ENCODE peak calls at places on chromosome 17, in seven cellular contexts. C, L, U, D, E, B and Z are unnamed samples.

GRCh38 chr17:74521701-74522201 is 9.5 kb downstream of the CD300LB start:
- DNase-seq in C (no peak), L (no peak), U (peak), D (no peak), E (peak), B (no peak), Z (no peak)

GRCh38 chr17:4715071-4715749 is 4.8 kb downstream of the ARRB2 start:
- DNase-seq in C (no peak), L (no peak), U (no peak), D (no peak), E (no peak), B (no peak), Z (no peak)

GRCh38 chr17:1001640-1002411 is 4.9 kb downstream of the TIMM22 start:
- DNase-seq in C (no peak), L (peak), U (peak), D (no peak), E (no peak), B (no peak), Z (peak)

GRCh38 chr17:73882590-73882989 is 238.3 kb upstream of the SDK2 start:
- DNase-seq in C (no peak), L (no peak), U (no peak), D (no peak), E (no peak), B (no peak), Z (no peak)

GRCh38 chr17:44219126-44219635 is 294 bp downstream of the UBTF start:
- DNase-seq in C (no peak), L (peak), U (peak), D (peak), E (no peak), B (peak), Z (peak)

GRCh38 chr17:29835438-29836351 is 94.3 kb downstream of the SSH2 start:
- DNase-seq in C (no peak), L (peak), U (no peak), D (no peak), E (no peak), B (no peak), Z (no peak)

GRCh38 chr17:29595107-29595942 is 2.4 kb downstream of the ANKRD13B start:
- DNase-seq in C (no peak), L (peak), U (no peak), D (peak), E (no peak), B (no peak), Z (no peak)

GRCh38 chr17:45144199-45145034 is 3.9 kb upstream of the HEXIM1 start:
- DNase-seq in C (no peak), L (no peak), U (peak), D (no peak), E (no peak), B (no peak), Z (no peak)

GRCh38 chr17:37527249-37527851 is 37.7 kb downstream of the DUSP14 start:
- DNase-seq in C (no peak), L (peak), U (no peak), D (no peak), E (no peak), B (peak), Z (peak)

GRCh38 chr17:75352079-75352569 is 53.4 kb downstream of the GRB2 start:
- DNase-seq in C (no peak), L (peak), U (no peak), D (peak), E (no peak), B (peak), Z (no peak)

GRCh38 chr17:14760212-14760611 is 459.3 kb downstream of the HS3ST3B1 start:
- DNase-seq in C (no peak), L (no peak), U (no peak), D (no peak), E (no peak), B (no peak), Z (no peak)

GRCh38 chr17:58677204-58677880 is 14.5 kb downstream of the TEX14 start:
- DNase-seq in C (no peak), L (peak), U (no peak), D (no peak), E (no peak), B (no peak), Z (no peak)

GRCh38 chr17:74864866-74865395 is 5.2 kb upstream of the GRIN2C start:
- DNase-seq in C (peak), L (peak), U (peak), D (peak), E (peak), B (peak), Z (peak)

GRCh38 chr17:74393323-74393942 is 26.1 kb downstream of the GPR142 start:
- DNase-seq in C (no peak), L (no peak), U (no peak), D (no peak), E (no peak), B (no peak), Z (no peak)

GRCh38 chr17:42659079-42659931 is at the start of gene TUBG2:
- DNase-seq in C (peak), L (peak), U (peak), D (peak), E (peak), B (peak), Z (peak)

GRCh38 chr17:78433780-78434335 is 55.4 kb downstream of the PGS1 start:
- DNase-seq in C (no peak), L (no peak), U (no peak), D (no peak), E (no peak), B (no peak), Z (no peak)

GRCh38 chr17:75909051-75909811 is 4.5 kb upstream of the MRPL38 start:
- DNase-seq in C (no peak), L (no peak), U (no peak), D (no peak), E (no peak), B (no peak), Z (no peak)

GRCh38 chr17:69358688-69359596 is 32.0 kb upstream of the ABCA5 start:
- DNase-seq in C (no peak), L (peak), U (no peak), D (peak), E (no peak), B (no peak), Z (no peak)

GRCh38 chr17:1025733-1026598 is 29.0 kb downstream of the TIMM22 start:
- DNase-seq in C (no peak), L (peak), U (no peak), D (no peak), E (no peak), B (no peak), Z (no peak)

GRCh38 chr17:83175551-83176271 is 96.3 kb downstream of the METRNL start:
- DNase-seq in C (no peak), L (no peak), U (no peak), D (peak), E (peak), B (no peak), Z (no peak)

GRCh38 chr17:69810326-69811035 is 264.5 kb upstream of the KCNJ16 start:
- DNase-seq in C (no peak), L (no peak), U (no peak), D (no peak), E (no peak), B (peak), Z (no peak)

GRCh38 chr17:29726721-29727252 is 104.1 kb upstream of the CORO6 start:
- DNase-seq in C (no peak), L (peak), U (no peak), D (no peak), E (no peak), B (no peak), Z (peak)

GRCh38 chr17:58277107-58277506 is 3.6 kb downstream of the MPO start:
- DNase-seq in C (no peak), L (peak), U (no peak), D (no peak), E (peak), B (no peak), Z (peak)

GRCh38 chr17:15039366-15039765 is 225.8 kb downstream of the PMP22 start:
- DNase-seq in C (no peak), L (no peak), U (no peak), D (no peak), E (no peak), B (peak), Z (no peak)

GRCh38 chr17:3974138-3974687 is 10.0 kb upstream of the ATP2A3 start:
- DNase-seq in C (no peak), L (no peak), U (no peak), D (no peak), E (no peak), B (no peak), Z (no peak)

GRCh38 chr17:48055531-48056245 is 7.5 kb downstream of the NFE2L1 start:
- DNase-seq in C (no peak), L (peak), U (no peak), D (no peak), E (no peak), B (peak), Z (peak)

GRCh38 chr17:18319604-18320256 is 4.6 kb downstream of the SMCR8 start:
- DNase-seq in C (peak), L (peak), U (no peak), D (peak), E (no peak), B (peak), Z (peak)

GRCh38 chr17:3796822-3797170 is 4.2 kb downstream of the ITGAE start:
- DNase-seq in C (no peak), L (no peak), U (no peak), D (no peak), E (no peak), B (no peak), Z (no peak)

GRCh38 chr17:49585422-49586027 is 9.9 kb downstream of the NXPH3 start:
- DNase-seq in C (no peak), L (peak), U (no peak), D (no peak), E (no peak), B (no peak), Z (no peak)

GRCh38 chr17:45841883-45842525 is 2.7 kb upstream of the SPPL2C start:
- DNase-seq in C (no peak), L (peak), U (no peak), D (no peak), E (no peak), B (peak), Z (no peak)

GRCh38 chr17:78375401-78376079 is 2.9 kb upstream of the PGS1 start:
- DNase-seq in C (no peak), L (peak), U (no peak), D (no peak), E (no peak), B (peak), Z (peak)

GRCh38 chr17:57117798-57118197 is 32.8 kb downstream of the AKAP1 start:
- DNase-seq in C (no peak), L (no peak), U (no peak), D (no peak), E (no peak), B (no peak), Z (no peak)

GRCh38 chr17:57124053-57124452 is 39.0 kb downstream of the AKAP1 start:
- DNase-seq in C (no peak), L (no peak), U (no peak), D (no peak), E (no peak), B (no peak), Z (no peak)

GRCh38 chr17:57125406-57125805 is 40.4 kb downstream of the AKAP1 start:
- DNase-seq in C (no peak), L (no peak), U (no peak), D (no peak), E (no peak), B (no peak), Z (no peak)

GRCh38 chr17:57120814-57121213 is 35.8 kb downstream of the AKAP1 start:
- DNase-seq in C (no peak), L (no peak), U (no peak), D (no peak), E (no peak), B (no peak), Z (no peak)

DNA sequence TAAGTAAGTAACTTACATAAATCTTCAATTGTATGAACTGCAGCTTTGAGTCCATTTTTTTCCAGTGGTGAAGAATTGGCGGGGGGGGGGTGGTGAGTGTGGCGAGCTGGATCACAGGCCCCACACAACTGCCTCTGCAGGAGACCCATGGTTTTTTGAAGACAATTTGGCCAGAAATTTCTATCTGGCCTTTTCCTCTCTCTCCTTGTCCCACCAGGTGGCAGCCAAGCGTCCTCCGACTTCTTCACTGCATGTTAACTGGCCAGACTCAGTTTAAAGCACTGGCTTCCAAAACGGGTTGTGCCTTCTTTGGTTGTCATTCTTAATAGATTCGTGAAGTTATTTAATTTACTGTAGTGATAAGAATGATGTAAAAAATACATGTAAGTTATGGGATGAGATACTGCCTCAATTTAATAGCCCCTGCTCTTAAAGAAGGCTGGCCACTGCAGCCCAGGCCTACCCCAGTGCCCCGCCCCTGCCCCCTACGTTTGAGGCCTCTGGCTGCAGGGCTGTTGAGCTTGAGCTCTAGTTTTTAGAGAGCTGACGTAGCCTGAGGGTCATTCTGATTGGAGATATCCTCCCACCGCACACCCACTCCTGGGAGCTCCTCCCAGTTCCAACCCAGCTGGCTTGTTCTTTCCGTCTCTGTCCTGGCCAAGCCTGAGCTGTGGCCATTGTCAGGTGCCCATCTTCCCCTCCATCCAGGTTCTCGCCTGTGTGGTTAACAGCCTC is 36.4 kb downstream of the AKAP1 start:
- DNase-seq in C (peak), L (peak), U (no peak), D (peak), E (no peak), B (no peak), Z (peak)
- TF ChIP-seq CTCF in C (peak), L (peak), U (peak), D (peak), E (peak), B (peak), Z (peak)

DNA sequence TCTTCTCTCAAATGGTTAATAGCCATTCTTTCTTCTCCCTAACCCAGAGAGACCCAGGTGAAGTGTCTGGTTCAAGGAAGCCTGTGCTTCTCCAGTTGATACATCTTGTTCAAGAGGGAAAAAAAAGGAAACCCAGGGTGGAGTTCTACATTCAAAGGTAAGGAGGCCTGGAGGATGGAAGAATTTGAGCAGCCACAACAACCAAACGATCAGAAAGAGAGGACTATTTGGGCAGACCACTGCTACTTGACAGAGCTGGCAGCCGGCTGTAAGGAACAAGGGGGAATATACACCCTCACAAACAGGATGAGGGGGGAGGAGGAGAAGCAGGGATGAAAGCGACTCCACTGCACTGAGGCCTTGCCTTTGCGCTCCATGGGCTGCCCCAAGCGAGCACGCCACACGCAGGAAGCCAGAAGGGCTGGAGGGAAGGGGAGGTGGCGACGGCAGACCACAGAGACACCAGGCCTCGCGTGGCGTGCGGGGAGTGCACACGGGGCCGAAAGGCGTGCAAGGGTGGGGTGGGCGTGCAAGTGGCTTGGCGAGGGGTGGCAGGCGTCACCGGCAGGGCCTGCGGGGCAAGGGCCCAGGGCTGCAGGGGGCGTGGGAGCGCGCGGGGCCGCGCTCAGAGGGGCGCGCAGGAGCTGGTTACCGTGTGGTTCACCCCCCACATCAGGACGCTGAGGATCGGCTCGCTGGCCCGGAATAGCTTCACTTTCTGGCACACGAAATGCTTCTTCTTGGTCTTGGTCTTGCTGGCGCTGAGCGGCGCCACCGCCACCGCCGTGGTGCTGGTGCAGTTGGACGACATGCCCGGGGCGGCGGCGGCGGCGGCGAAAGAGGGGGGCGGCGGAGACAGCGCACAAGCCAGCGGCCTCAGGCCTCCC is 499 bp downstream of the PIP4K2B start:
- DNase-seq in C (peak), L (peak), U (peak), D (no peak), E (peak), B (peak), Z (peak)
- TF ChIP-seq CTCF in C (peak), L (no peak), U (no peak), D (no peak), E (no peak), B (no peak), Z (no peak)

GRCh38 chr17:61411114-61411943 is 11.7 kb downstream of the TBX2 start:
- DNase-seq in C (peak), L (peak), U (peak), D (peak), E (peak), B (peak), Z (peak)
- TF ChIP-seq CTCF in C (no peak), L (peak), U (no peak), D (no peak), E (peak), B (no peak), Z (peak)

DNA sequence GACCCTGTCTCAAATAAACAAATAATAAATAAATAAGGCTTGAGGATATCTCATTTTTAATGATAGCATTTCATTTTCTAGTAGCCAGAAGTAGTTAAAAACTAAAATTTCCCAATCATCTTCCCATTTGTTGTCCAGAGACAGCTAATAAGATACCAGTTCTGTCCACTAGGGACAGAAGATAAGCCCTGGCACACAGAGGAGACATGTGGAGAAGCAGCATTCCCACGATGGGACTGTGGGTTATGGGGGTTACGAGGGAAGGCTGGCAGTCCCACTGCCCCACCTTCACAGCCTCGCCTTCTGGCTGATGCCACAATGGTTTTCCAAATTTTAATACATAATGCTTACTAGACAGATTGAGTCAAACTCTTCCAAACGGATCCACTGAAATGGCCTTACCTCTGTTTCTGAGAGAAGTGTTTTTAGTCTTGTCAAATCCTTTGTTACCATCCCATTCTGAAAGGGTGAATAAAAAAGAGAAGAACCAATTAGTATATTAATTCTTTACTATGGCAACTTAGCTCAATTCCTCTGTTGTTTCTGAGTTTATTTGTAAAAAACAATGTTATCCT is 44.2 kb downstream of the HELZ start:
- DNase-seq in C (no peak), L (peak), U (no peak), D (no peak), E (no peak), B (no peak), Z (no peak)
- TF ChIP-seq CTCF in C (peak), L (peak), U (no peak), D (peak), E (peak), B (peak), Z (peak)

DNA sequence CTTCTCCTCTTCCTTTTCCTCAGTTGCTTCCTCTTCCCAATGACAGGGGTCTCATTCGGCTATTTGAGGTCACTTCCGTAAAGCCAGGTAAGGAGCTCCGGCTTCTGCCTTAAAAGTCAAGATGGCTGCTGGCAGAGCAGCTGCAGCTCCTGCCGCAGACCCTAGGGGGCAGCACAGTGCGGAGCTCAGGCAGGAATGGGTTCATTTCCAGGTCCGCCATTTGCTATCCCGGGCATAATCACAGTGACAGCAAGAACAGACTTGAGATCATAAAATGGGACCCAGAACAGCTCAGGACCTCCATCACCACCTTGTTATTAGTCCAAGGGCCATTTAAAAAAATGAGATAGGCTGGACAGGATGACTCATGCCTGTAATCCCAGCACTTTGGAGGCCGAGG is 199.5 kb downstream of the ZNF18 start:
- DNase-seq in C (no peak), L (no peak), U (no peak), D (no peak), E (no peak), B (no peak), Z (no peak)
- TF ChIP-seq CTCF in C (peak), L (no peak), U (no peak), D (no peak), E (no peak), B (peak), Z (no peak)

GRCh38 chr17:62671553-62671952 is 44.1 kb downstream of the MRC2 start:
- DNase-seq in C (no peak), L (no peak), U (no peak), D (no peak), E (no peak), B (peak), Z (no peak)
- TF ChIP-seq CTCF in C (no peak), L (no peak), U (no peak), D (no peak), E (no peak), B (peak), Z (no peak)

GRCh38 chr17:17171991-17172939 is 33.9 kb downstream of the PLD6 start:
- DNase-seq in C (no peak), L (no peak), U (no peak), D (no peak), E (peak), B (no peak), Z (no peak)

GRCh38 chr17:17170346-17170976 is 35.7 kb downstream of the PLD6 start:
- DNase-seq in C (no peak), L (no peak), U (no peak), D (no peak), E (no peak), B (peak), Z (no peak)

GRCh38 chr17:17172990-17173389 is 33.1 kb downstream of the PLD6 start:
- DNase-seq in C (no peak), L (no peak), U (no peak), D (no peak), E (no peak), B (no peak), Z (no peak)

GRCh38 chr17:17169396-17169795 is 36.7 kb downstream of the PLD6 start:
- DNase-seq in C (no peak), L (no peak), U (no peak), D (no peak), E (no peak), B (no peak), Z (no peak)

DNA sequence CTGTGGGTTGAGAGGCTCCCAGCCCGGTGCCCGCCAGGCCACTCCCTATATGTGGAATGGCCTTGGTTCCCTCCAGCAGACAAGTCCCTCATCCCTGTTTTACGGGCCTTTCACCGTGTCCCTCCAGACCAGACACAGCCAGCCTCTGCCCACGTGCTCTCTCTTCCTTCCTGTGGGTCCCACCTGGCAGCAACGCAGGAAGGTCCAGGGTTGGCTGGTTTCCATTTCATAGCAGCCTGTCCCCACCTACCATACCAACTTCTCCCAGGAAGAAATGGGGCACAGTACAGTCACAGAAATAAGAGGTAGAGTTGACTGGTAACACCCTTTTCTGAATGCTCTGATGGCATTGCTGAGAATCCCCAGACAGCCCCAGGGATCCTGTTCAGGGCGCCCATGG is 34.9 kb downstream of the PLD6 start:
- DNase-seq in C (no peak), L (no peak), U (no peak), D (no peak), E (no peak), B (no peak), Z (no peak)
- TF ChIP-seq CTCF in C (no peak), L (no peak), U (no peak), D (no peak), E (no peak), B (no peak), Z (no peak)